ENCODE peak calls at places on chromosomes 11 and 22, in ten cellular contexts. V is T-helper 1 cell; M is NCI-H2081; T is NCI-H1436; R is effector CD4-positive, alpha-beta T cell; G is cerebellar cortex; N is foreskin fibroblast; J is myocyte; D is stimulated activated CD4-positive, alpha-beta T cell treated with anti-CD3 and anti-CD28 coated beads, Interleukin-1b, Interleukin-23, amount 100 ng/mL, for 1 hour; A is NCI-H510A treated with DMSO at 0.1 percent for 48 hours. Z is an unnamed sample.

GRCh38 chr11:70314730-70315129 is 44.2 kb downstream of the PPFIA1 start:
- DNase-seq in V (no peak), M (no peak), T (no peak), R (no peak), G (no peak), N (no peak), J (no peak), D (no peak), A (no peak), Z (no peak)

GRCh38 chr22:44585559-44586121 is 87.6 kb upstream of the RTL6 start:
- DNase-seq in V (no peak), M (no peak), T (no peak), R (no peak), G (no peak), N (no peak), J (no peak), D (no peak), A (no peak), Z (no peak)

GRCh38 chr11:57464343-57465181 is 4.2 kb downstream of the RTN4RL2 start:
- DNase-seq in V (no peak), M (no peak), T (no peak), R (no peak), G (no peak), N (peak; percentile 34), J (peak; percentile 56), D (no peak), A (no peak), Z (no peak)

GRCh38 chr11:10666976-10667892 is 26.3 kb downstream of the IRAG1 start:
- DNase-seq in V (no peak), M (no peak), T (no peak), R (no peak), G (no peak), N (peak; percentile 76), J (peak; percentile 82), D (no peak), A (no peak), Z (no peak)

GRCh38 chr11:117969160-117969991 is 16.8 kb upstream of the IL10RA start:
- DNase-seq in V (no peak), M (no peak), T (no peak), R (no peak), G (no peak), N (no peak), J (no peak), D (no peak), A (no peak), Z (no peak)

GRCh38 chr11:73334244-73335203 is 26.4 kb downstream of the ARHGEF17 start:
- DNase-seq in V (no peak), M (no peak), T (no peak), R (no peak), G (peak; percentile 65), N (peak; percentile 94), J (peak; percentile 88), D (no peak), A (no peak), Z (peak; percentile 90)

GRCh38 chr11:15006139-15006759 is 34.1 kb upstream of the CALCA start:
- DNase-seq in V (peak; percentile 0), M (peak; percentile 1), T (peak; percentile 45), R (no peak), G (peak; percentile 30), N (peak; percentile 49), J (peak; percentile 74), D (no peak), A (peak; percentile 30), Z (peak; percentile 64)

GRCh38 chr22:17434856-17435255 is 65.6 kb downstream of the CECR2 start:
- DNase-seq in V (no peak), M (no peak), T (no peak), R (no peak), G (no peak), N (no peak), J (no peak), D (no peak), A (no peak), Z (no peak)

GRCh38 chr22:30305519-30305905 is 16.2 kb upstream of the CASTOR1 start:
- DNase-seq in V (peak; percentile 48), M (no peak), T (no peak), R (no peak), G (no peak), N (no peak), J (no peak), D (no peak), A (no peak), Z (peak; percentile 62)

GRCh38 chr11:70517996-70518907 is 119.9 kb downstream of the CTTN start:
- DNase-seq in V (no peak), M (no peak), T (no peak), R (no peak), G (no peak), N (peak; percentile 82), J (peak; percentile 86), D (no peak), A (no peak), Z (peak; percentile 16)

GRCh38 chr11:82636620-82637019 is 97.0 kb downstream of the FAM181B start:
- DNase-seq in V (no peak), M (no peak), T (no peak), R (no peak), G (no peak), N (no peak), J (no peak), D (no peak), A (no peak), Z (no peak)

GRCh38 chr22:39306456-39307361 is 12.7 kb downstream of the RPL3 start:
- DNase-seq in V (no peak), M (no peak), T (no peak), R (peak; percentile 36), G (peak; percentile 61), N (peak; percentile 34), J (peak; percentile 44), D (no peak), A (no peak), Z (peak; percentile 59)

GRCh38 chr22:36577019-36577418 is 48.1 kb upstream of the EIF3D start:
- DNase-seq in V (no peak), M (no peak), T (no peak), R (no peak), G (no peak), N (peak; percentile 78), J (peak; percentile 91), D (no peak), A (no peak), Z (peak; percentile 15)

GRCh38 chr11:72786305-72787261 is 7.3 kb downstream of the STARD10 start:
- DNase-seq in V (no peak), M (peak; percentile 66), T (peak; percentile 28), R (no peak), G (no peak), N (no peak), J (no peak), D (no peak), A (peak; percentile 94), Z (no peak)

GRCh38 chr11:66289548-66290331 is 797 bp upstream of the YIF1A start:
- DNase-seq in V (peak; percentile 75), M (no peak), T (no peak), R (peak; percentile 70), G (no peak), N (peak; percentile 79), J (peak; percentile 78), D (peak; percentile 62), A (no peak), Z (no peak)

GRCh38 chr11:1780700-1781592 is 17.2 kb upstream of the CTSD start:
- DNase-seq in V (no peak), M (no peak), T (no peak), R (no peak), G (no peak), N (peak; percentile 31), J (no peak), D (no peak), A (no peak), Z (no peak)

GRCh38 chr11:10655931-10656576 is 37.5 kb downstream of the IRAG1 start:
- DNase-seq in V (no peak), M (no peak), T (no peak), R (no peak), G (no peak), N (no peak), J (no peak), D (no peak), A (no peak), Z (no peak)

GRCh38 chr22:27998511-27999410 is 79.7 kb upstream of the PITPNB start:
- DNase-seq in V (no peak), M (no peak), T (no peak), R (no peak), G (no peak), N (no peak), J (no peak), D (no peak), A (no peak), Z (no peak)